ENCODE peak calls at places on chromosomes 6 and 20, in ten cellular contexts. M is epithelial cell of esophagus, A is lower lobe of right lung, E is mucosa of descending colon, X is fibroblast of lung, Y is fibroblast of the aortic adventitia, K is fibroblast of pulmonary artery, B is astrocyte, V is sigmoid colon, C is breast epithelium. S is an unnamed sample.

GRCh38 chr20:23399568-23400241 is 21.6 kb downstream of the NAPB start:
- DNase-seq in A (no peak), Y (peak; percentile 67), K (peak; percentile 45), M (peak; percentile 21), C (no peak), V (no peak), E (no peak), X (peak; percentile 86), B (peak; percentile 84), S (peak; percentile 66)

GRCh38 chr20:7195704-7196103 is 428.2 kb downstream of the BMP2 start:
- DNase-seq in E (no peak), V (no peak), K (peak; percentile 87), A (no peak), B (peak; percentile 94), X (peak; percentile 97), Y (peak; percentile 95), M (peak; percentile 91), C (no peak), S (peak; percentile 63)

GRCh38 chr6:26520840-26521484 is 17.2 kb upstream of the HMGN4 start:
- DNase-seq in M (peak; percentile 86), C (peak; percentile 87), V (peak; percentile 95), X (peak; percentile 80), K (peak; percentile 87), E (peak; percentile 93), B (peak; percentile 70), A (peak; percentile 92), Y (peak; percentile 85), S (peak; percentile 88)

GRCh38 chr6:75489025-75489424 is 4.6 kb downstream of the FILIP1 start:
- DNase-seq in E (no peak), X (peak; percentile 10), M (no peak), K (peak; percentile 67), V (no peak), A (no peak), C (no peak), B (no peak), Y (peak; percentile 33), S (peak; percentile 67)

GRCh38 chr6:84269947-84270733 is 42.7 kb upstream of the CEP162 start:
- DNase-seq in E (no peak), Y (peak; percentile 13), V (no peak), A (no peak), K (peak; percentile 44), M (no peak), C (no peak), B (no peak), X (no peak), S (no peak)

GRCh38 chr6:136510299-136510698 is 39.9 kb downstream of the MAP7 start:
- DNase-seq in X (no peak), V (no peak), K (no peak), Y (no peak), B (no peak), E (no peak), A (no peak), M (no peak), C (no peak), S (no peak)

GRCh38 chr6:100347901-100348550 is 116.7 kb downstream of the SIM1 start:
- DNase-seq in C (no peak), M (peak; percentile 22), K (peak; percentile 55), Y (peak; percentile 68), E (no peak), V (no peak), A (no peak), X (peak; percentile 89), B (peak; percentile 84), S (peak; percentile 42)

GRCh38 chr20:3250091-3250504 is 11.1 kb upstream of the SLC4A11 start:
- DNase-seq in E (no peak), B (no peak), V (no peak), X (no peak), C (no peak), A (no peak), M (peak; percentile 34), K (no peak), Y (no peak), S (no peak)

GRCh38 chr6:12567682-12568081 is 148.9 kb upstream of the PHACTR1 start:
- DNase-seq in X (no peak), M (no peak), Y (no peak), K (no peak), C (no peak), B (no peak), A (no peak), V (no peak), E (no peak), S (no peak)

GRCh38 chr20:45518282-45518681 is 2.9 kb upstream of the SPINT3 start:
- DNase-seq in B (no peak), V (no peak), K (no peak), A (no peak), Y (peak; percentile 1), E (no peak), M (peak; percentile 91), C (no peak), X (peak; percentile 1), S (no peak)

DNA sequence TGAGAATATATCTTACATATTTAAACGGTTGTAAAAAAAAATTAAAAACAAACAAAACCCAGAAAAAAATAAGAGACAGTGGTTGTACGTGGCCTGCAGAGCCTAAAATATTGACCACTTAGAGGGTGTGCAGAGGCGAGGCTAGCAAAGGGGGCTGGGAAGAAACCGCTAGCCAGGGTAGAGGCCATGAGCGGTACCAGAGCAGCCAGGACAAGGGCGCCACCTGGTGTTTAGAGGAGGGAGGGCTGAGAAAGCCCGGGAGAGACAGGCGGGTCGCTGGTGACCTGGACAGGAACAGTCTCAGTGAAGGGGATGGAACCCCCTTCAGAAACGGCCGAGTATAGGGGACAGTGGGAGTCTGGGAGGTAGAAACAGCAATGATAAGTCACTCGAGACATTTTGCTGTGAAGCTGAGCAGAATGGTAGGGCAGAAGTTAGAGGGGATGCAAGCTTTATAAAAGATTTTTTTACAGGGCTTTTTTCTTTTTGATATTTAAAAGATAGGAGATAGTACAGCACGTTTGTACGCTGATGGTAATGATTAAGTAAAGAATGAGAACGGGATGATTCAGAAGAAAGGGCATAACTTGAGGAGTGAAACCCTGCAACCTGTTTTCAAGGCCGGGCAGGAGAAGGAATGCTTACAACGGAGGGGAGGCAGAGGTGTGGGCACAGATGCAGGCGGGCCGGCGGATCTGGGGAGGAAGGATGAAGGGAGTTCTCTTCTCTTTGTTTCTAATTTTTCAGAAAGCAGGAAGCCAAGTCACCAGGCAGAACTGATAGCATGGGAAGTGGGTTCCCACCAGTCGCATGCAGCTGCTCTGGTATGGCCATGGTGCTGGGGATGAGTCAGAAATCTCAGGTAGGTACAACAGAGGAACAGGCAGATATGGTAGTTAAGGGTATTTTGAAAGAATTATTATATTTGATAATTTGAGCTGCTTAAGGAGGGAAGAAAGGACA is 76.2 kb downstream of the FAM229B start:
- DNase-seq in M (peak; percentile 62), K (peak; percentile 56), X (peak; percentile 31), B (no peak), E (peak; percentile 84), V (peak; percentile 76), Y (peak; percentile 34), C (no peak), A (peak; percentile 76), S (peak; percentile 42)
- TF ChIP-seq CTCF in M (peak; percentile 95), K (peak; percentile 91), X (peak; percentile 62), B (peak; percentile 67), E (peak; percentile 75), V (peak; percentile 63), Y (peak; percentile 76), C (no peak), A (peak; percentile 82), S (peak; percentile 91)

GRCh38 chr6:129710722-129711631 is 1.0 kb upstream of the ARHGAP18 start:
- DNase-seq in E (no peak), K (no peak), X (no peak), A (no peak), B (no peak), Y (peak; percentile 28), V (no peak), M (no peak), C (no peak), S (no peak)
- H3K4me3 ChIP-seq in E (no peak overlapping the region), K (peak overlapping the region; percentile 80), X (peak overlapping the region; percentile 89), A (peak overlapping the region; percentile 67), B (peak overlapping the region; percentile 77), Y (peak overlapping the region; percentile 81), V (peak overlapping the region; percentile 55), M (peak overlapping the region; percentile 63), C (peak overlapping the region; percentile 66), S (peak overlapping the region; percentile 76)

GRCh38 chr6:71139249-71139648 is 149.4 kb upstream of the OGFRL1 start:
- DNase-seq in V (no peak), M (peak; percentile 56), X (peak; percentile 76), A (no peak), K (peak; percentile 19), B (peak; percentile 67), E (no peak), C (no peak), Y (peak; percentile 2), S (no peak)

GRCh38 chr6:71138416-71138815 is 150.2 kb upstream of the OGFRL1 start:
- DNase-seq in X (no peak), C (no peak), B (no peak), E (no peak), K (no peak), Y (no peak), A (no peak), M (peak; percentile 20), V (no peak), S (no peak)

DNA sequence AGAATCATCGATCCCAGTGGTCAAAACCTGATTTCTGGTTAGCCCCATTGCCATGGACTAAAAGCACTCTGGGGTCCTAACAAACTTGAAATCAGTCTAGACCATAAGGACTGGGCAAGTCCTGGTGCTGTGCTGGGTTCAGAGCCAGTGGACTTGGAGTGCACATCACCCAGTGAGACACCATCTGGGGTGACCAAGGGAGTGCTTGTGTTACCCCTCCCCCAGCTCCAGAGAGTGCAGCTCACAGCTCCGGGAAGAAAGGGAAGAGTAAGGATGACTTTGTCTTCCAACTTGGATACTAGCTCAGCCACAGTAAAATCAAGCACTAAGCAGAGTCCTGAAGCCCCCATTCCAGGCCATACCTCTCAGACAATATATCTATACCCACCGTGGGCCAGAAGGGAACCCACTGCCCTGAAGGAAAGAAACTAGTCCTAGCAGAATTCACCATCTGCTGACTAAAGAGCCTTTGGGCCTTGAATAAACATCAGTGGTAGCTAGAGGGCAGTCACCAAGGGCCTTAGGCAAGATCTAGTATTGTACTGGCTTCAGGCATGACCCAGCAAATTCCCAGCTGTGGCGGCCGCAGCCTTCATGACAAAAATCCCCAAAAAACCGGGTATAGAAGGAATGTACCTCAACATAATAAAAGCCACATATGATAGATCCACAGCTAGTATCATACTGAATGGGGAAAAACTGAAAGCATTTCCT is 153.5 kb upstream of the OGFRL1 start:
- DNase-seq in V (no peak), Y (no peak), E (no peak), M (no peak), A (no peak), X (no peak), K (no peak), C (no peak), B (no peak), S (no peak)
- TF ChIP-seq CTCF in V (no peak), Y (no peak), E (no peak), M (no peak), A (no peak), X (no peak), K (no peak), C (no peak), B (no peak), S (no peak)

GRCh38 chr20:48738094-48738398 is 89.8 kb downstream of the PREX1 start:
- DNase-seq in C (no peak), A (no peak), M (no peak), E (no peak), K (no peak), Y (no peak), X (no peak), V (no peak), B (no peak), S (no peak)
- H3K4me3 ChIP-seq in C (no peak overlapping the region), A (no peak overlapping the region), M (no peak overlapping the region), E (no peak overlapping the region), K (no peak overlapping the region), Y (no peak overlapping the region), X (no peak overlapping the region), V (no peak overlapping the region), B (no peak overlapping the region), S (no peak overlapping the region)

GRCh38 chr6:114432380-114432779 is 89.6 kb upstream of the HS3ST5 start:
- DNase-seq in C (no peak), K (no peak), B (no peak), Y (no peak), E (no peak), M (no peak), A (no peak), V (no peak), X (no peak), S (no peak)
- TF ChIP-seq CTCF in C (no peak), K (no peak), B (no peak), Y (no peak), E (no peak), M (no peak), A (no peak), V (no peak), X (no peak), S (no peak)

S was measured in fibroblast of villous mesenchyme.